ENCODE peak calls at places on chromosomes 13 and 19, in six cellular contexts. One of them, this sample, is unnamed.

GRCh38 chr13:41004875-41005693 is 14.0 kb downstream of the ELF1 start:
- DNase-seq in K562: no peak
- DNase-seq in suprapubic skin: no peak
- DNase-seq in transverse colon: no peak
- DNase-seq in upper lobe of left lung: no peak
- DNase-seq in stomach: no peak
- DNase-seq in this sample: no peak

GRCh38 chr13:64471916-64472315 is 2758.2 kb downstream of the PCDH9 start:
- DNase-seq in stomach: no peak
- DNase-seq in suprapubic skin: no peak
- DNase-seq in transverse colon: no peak
- DNase-seq in K562: no peak
- DNase-seq in upper lobe of left lung: no peak
- DNase-seq in this sample: no peak

GRCh38 chr13:63436288-63436687 is 2020.6 kb upstream of the PCDH20 start:
- DNase-seq in upper lobe of left lung: no peak
- DNase-seq in suprapubic skin: no peak
- DNase-seq in K562: no peak
- DNase-seq in transverse colon: no peak
- DNase-seq in stomach: no peak
- DNase-seq in this sample: no peak

GRCh38 chr13:27024062-27024461 is 147.5 kb downstream of the USP12 start:
- DNase-seq in upper lobe of left lung: no peak
- DNase-seq in transverse colon: no peak
- DNase-seq in K562: no peak
- DNase-seq in stomach: no peak
- DNase-seq in suprapubic skin: no peak
- DNase-seq in this sample: no peak

GRCh38 chr13:20654156-20654555 is 49.3 kb upstream of the IL17D start:
- DNase-seq in stomach: no peak
- DNase-seq in upper lobe of left lung: no peak
- DNase-seq in suprapubic skin: no peak
- DNase-seq in transverse colon: no peak
- DNase-seq in K562: no peak
- DNase-seq in this sample: no peak

GRCh38 chr19:54133312-54133956 is 4.1 kb upstream of the CNOT3 start:
- DNase-seq in suprapubic skin: no peak
- DNase-seq in stomach: no peak
- DNase-seq in K562: no peak
- DNase-seq in transverse colon: no peak
- DNase-seq in upper lobe of left lung: no peak
- DNase-seq in this sample: no peak

GRCh38 chr19:35008891-35009341 is 8.8 kb downstream of the GRAMD1A start:
- DNase-seq in upper lobe of left lung: no peak
- DNase-seq in stomach: no peak
- DNase-seq in K562: no peak
- DNase-seq in suprapubic skin: no peak
- DNase-seq in transverse colon: no peak
- DNase-seq in this sample: no peak

GRCh38 chr13:103006706-103007426 is 59.4 kb downstream of the SLC10A2 start:
- DNase-seq in stomach: no peak
- DNase-seq in suprapubic skin: no peak
- DNase-seq in transverse colon: no peak
- DNase-seq in K562: no peak
- DNase-seq in upper lobe of left lung: no peak
- DNase-seq in this sample: no peak

GRCh38 chr13:25252770-25253169 is 34.5 kb downstream of the MTMR6 start:
- DNase-seq in stomach: no peak
- DNase-seq in suprapubic skin: no peak
- DNase-seq in K562: no peak
- DNase-seq in transverse colon: no peak
- DNase-seq in upper lobe of left lung: no peak
- DNase-seq in this sample: no peak

GRCh38 chr19:33953023-33953422 is 156.4 kb downstream of the KCTD15 start:
- DNase-seq in stomach: no peak
- DNase-seq in upper lobe of left lung: no peak
- DNase-seq in suprapubic skin: no peak
- DNase-seq in K562: no peak
- DNase-seq in transverse colon: no peak
- DNase-seq in this sample: no peak

GRCh38 chr13:114212096-114212495 is 22.6 kb upstream of the CDC16 start:
- DNase-seq in suprapubic skin: no peak
- DNase-seq in transverse colon: no peak
- DNase-seq in stomach: no peak
- DNase-seq in upper lobe of left lung: no peak
- DNase-seq in K562: no peak
- DNase-seq in this sample: no peak

GRCh38 chr19:33675501-33676124 is 53.9 kb downstream of the CHST8 start:
- DNase-seq in stomach: peak
- DNase-seq in suprapubic skin: peak
- DNase-seq in K562: no peak
- DNase-seq in upper lobe of left lung: no peak
- DNase-seq in transverse colon: no peak
- DNase-seq in this sample: no peak

GRCh38 chr19:8321067-8321759 is at the start of the genes NDUFA7 and RPS28:
- DNase-seq in suprapubic skin: peak
- DNase-seq in upper lobe of left lung: peak
- DNase-seq in stomach: peak
- DNase-seq in transverse colon: peak
- DNase-seq in K562: peak
- DNase-seq in this sample: peak

GRCh38 chr19:8323781-8324185 is 2.5 kb downstream of the RPS28 start:
- DNase-seq in K562: peak
- DNase-seq in stomach: no peak
- DNase-seq in upper lobe of left lung: no peak
- DNase-seq in transverse colon: no peak
- DNase-seq in suprapubic skin: no peak
- DNase-seq in this sample: no peak

GRCh38 chr19:8320564-8321066 is 560 bp downstream of the NDUFA7 start:
- DNase-seq in upper lobe of left lung: no peak
- DNase-seq in suprapubic skin: no peak
- DNase-seq in stomach: no peak
- DNase-seq in K562: no peak
- DNase-seq in transverse colon: no peak
- DNase-seq in this sample: no peak

GRCh38 chr19:8322638-8322997 is 1.3 kb downstream of the RPS28 start:
- DNase-seq in suprapubic skin: no peak
- DNase-seq in stomach: no peak
- DNase-seq in upper lobe of left lung: no peak
- DNase-seq in transverse colon: no peak
- DNase-seq in K562: peak
- DNase-seq in this sample: no peak

GRCh38 chr19:8321760-8322637 is 703 bp downstream of the RPS28 start:
- DNase-seq in K562: peak
- DNase-seq in upper lobe of left lung: peak
- DNase-seq in suprapubic skin: no peak
- DNase-seq in transverse colon: no peak
- DNase-seq in stomach: no peak
- DNase-seq in this sample: no peak
- H3K27ac ChIP-seq in K562: peak
- H3K27ac ChIP-seq in upper lobe of left lung: peak
- H3K27ac ChIP-seq in suprapubic skin: peak
- H3K27ac ChIP-seq in transverse colon: peak
- H3K27ac ChIP-seq in stomach: peak
- H3K27ac ChIP-seq in this sample: peak

GRCh38 chr13:61536443-61536842 is 120.8 kb upstream of the PCDH20 start:
- DNase-seq in stomach: no peak
- DNase-seq in K562: no peak
- DNase-seq in transverse colon: no peak
- DNase-seq in suprapubic skin: no peak
- DNase-seq in upper lobe of left lung: no peak
- DNase-seq in this sample: no peak
- TF ChIP-seq POLR2AphosphoS5 in stomach: no peak
- TF ChIP-seq POLR2AphosphoS5 in K562: no peak
- TF ChIP-seq POLR2AphosphoS5 in transverse colon: no peak
- TF ChIP-seq POLR2AphosphoS5 in suprapubic skin: no peak
- TF ChIP-seq POLR2AphosphoS5 in upper lobe of left lung: no peak
- TF ChIP-seq POLR2AphosphoS5 in this sample: no peak

GRCh38 chr19:11887247-11887617 is 350 bp upstream of the ZNF69 start:
- DNase-seq in K562: no peak
- DNase-seq in upper lobe of left lung: no peak
- DNase-seq in transverse colon: no peak
- DNase-seq in stomach: no peak
- DNase-seq in suprapubic skin: no peak
- DNase-seq in this sample: no peak

GRCh38 chr19:11890634-11891033 is 3.1 kb downstream of the ZNF69 start:
- DNase-seq in transverse colon: no peak
- DNase-seq in upper lobe of left lung: no peak
- DNase-seq in suprapubic skin: no peak
- DNase-seq in K562: no peak
- DNase-seq in stomach: no peak
- DNase-seq in this sample: no peak

DNA sequence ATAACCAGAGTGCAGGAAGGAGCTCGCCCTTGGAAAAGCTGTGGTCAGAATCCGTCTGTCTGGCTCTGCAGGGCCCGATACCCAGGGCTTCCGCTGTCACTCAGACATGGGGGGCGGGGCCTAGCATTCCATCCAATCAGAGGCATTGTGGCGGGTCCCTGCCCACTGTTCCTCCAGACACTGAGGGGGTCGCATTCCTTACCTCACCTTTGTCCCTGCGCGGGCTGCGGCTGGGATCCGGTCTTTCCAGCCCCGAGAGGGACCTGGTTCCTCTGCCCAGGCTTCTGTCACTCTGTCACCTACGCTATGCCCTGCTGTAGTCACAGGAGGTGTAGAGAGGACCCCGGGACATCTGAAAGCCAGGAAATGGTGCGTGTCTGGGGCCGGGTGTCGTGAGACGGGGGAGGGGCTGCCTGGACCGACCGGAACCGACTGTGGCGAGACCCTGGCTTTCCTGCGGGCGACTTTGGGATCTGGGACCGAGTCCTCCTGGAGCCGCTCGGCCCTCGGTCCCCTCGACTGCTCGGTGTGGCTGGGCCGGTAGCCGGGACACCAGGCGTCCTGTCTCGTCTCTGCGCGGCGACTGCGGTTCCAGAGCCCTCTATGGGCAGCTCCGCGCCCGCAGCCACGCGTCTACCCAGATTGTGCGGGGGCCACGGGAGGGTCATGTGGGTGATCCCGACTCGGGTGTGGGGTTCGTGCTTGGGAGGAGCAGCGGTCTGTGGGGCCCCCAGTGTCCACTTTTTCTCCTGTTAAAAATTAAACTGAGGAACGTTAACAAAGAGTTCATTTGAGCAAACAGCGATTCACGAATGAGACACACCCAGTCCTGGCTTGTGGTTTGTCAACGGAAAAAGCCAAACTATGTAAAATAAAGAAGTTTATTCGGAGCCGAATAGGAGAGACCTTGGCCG is at the start of gene ZNF69:
- DNase-seq in transverse colon: peak
- DNase-seq in K562: peak
- DNase-seq in suprapubic skin: peak
- DNase-seq in stomach: peak
- DNase-seq in upper lobe of left lung: peak
- DNase-seq in this sample: peak
- H3K27ac ChIP-seq in transverse colon: peak
- H3K27ac ChIP-seq in K562: peak
- H3K27ac ChIP-seq in suprapubic skin: peak
- H3K27ac ChIP-seq in stomach: peak
- H3K27ac ChIP-seq in upper lobe of left lung: peak
- H3K27ac ChIP-seq in this sample: peak

DNA sequence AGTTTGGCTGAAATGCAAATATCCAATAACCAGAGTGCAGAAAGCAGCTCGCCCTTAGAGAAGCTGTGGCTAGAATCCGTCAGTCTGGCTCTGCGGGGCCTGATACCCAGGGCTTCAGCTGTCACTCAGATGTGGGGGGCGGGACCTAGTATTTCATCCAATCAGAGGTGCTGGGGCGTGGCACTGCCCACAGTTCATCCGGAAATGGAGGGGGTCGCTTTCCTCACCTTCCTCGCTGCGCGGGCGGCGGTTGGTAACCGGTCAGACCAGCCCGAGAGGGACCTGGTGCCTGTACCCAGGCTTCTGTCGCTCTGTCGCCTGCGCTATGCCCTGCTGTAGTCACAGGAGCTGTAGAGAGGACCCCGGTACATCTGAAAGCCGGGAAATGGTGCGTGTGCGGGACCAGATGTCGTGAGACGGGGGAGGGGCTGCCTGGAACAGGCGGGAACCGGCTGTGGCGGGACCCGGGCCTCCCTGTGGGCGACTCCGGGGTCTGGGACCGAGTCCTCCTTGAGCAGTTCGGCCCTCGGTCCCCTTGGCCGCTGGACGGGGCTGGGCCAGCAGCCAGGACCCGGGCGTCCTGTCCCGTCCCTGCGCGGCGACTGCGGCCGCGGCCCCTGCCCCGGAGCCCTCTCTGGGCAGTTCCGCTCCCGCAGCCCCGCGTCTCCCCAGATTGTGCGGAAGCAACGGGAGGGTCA is at the start of gene ZNF700:
- DNase-seq in upper lobe of left lung: peak
- DNase-seq in stomach: peak
- DNase-seq in suprapubic skin: peak
- DNase-seq in transverse colon: peak
- DNase-seq in K562: peak
- DNase-seq in this sample: peak
- TF ChIP-seq POLR2AphosphoS5 in upper lobe of left lung: peak
- TF ChIP-seq POLR2AphosphoS5 in stomach: peak
- TF ChIP-seq POLR2AphosphoS5 in suprapubic skin: no peak
- TF ChIP-seq POLR2AphosphoS5 in transverse colon: peak
- TF ChIP-seq POLR2AphosphoS5 in K562: peak
- TF ChIP-seq POLR2AphosphoS5 in this sample: peak

GRCh38 chr19:48678201-48678600 is 5.4 kb upstream of the NTN5 start:
- DNase-seq in transverse colon: peak
- DNase-seq in suprapubic skin: no peak
- DNase-seq in upper lobe of left lung: no peak
- DNase-seq in stomach: peak
- DNase-seq in K562: peak
- DNase-seq in this sample: no peak

GRCh38 chr19:48676887-48677286 is 4.1 kb upstream of the NTN5 start:
- DNase-seq in suprapubic skin: no peak
- DNase-seq in K562: no peak
- DNase-seq in transverse colon: peak
- DNase-seq in upper lobe of left lung: no peak
- DNase-seq in stomach: peak
- DNase-seq in this sample: no peak

GRCh38 chr19:48681127-48681470 is 8.3 kb upstream of the NTN5 start:
- DNase-seq in suprapubic skin: no peak
- DNase-seq in upper lobe of left lung: no peak
- DNase-seq in K562: no peak
- DNase-seq in transverse colon: no peak
- DNase-seq in stomach: peak
- DNase-seq in this sample: no peak

GRCh38 chr19:48683349-48683748 is 10.5 kb upstream of the NTN5 start:
- DNase-seq in transverse colon: no peak
- DNase-seq in upper lobe of left lung: peak
- DNase-seq in suprapubic skin: no peak
- DNase-seq in K562: no peak
- DNase-seq in stomach: no peak
- DNase-seq in this sample: no peak

GRCh38 chr19:48680436-48681126 is 7.8 kb upstream of the NTN5 start:
- DNase-seq in upper lobe of left lung: peak
- DNase-seq in K562: no peak
- DNase-seq in suprapubic skin: no peak
- DNase-seq in transverse colon: no peak
- DNase-seq in stomach: no peak
- DNase-seq in this sample: no peak
- H3K27ac ChIP-seq in upper lobe of left lung: no peak
- H3K27ac ChIP-seq in K562: no peak
- H3K27ac ChIP-seq in suprapubic skin: no peak
- H3K27ac ChIP-seq in transverse colon: no peak
- H3K27ac ChIP-seq in stomach: peak
- H3K27ac ChIP-seq in this sample: no peak

This sample was measured in breast epithelium.